ENCODE peak calls at places on chromosome 21, in four cellular contexts. P is aorta, Z is cardiac fibroblast, V is suprapubic skin. U is an unnamed sample.

GRCh38 chr21:46124083-46124925 is 26.4 kb downstream of the COL6A2 start:
- DNase-seq in P (peak), Z (no peak), V (peak), U (peak)

GRCh38 chr21:46153259-46154154 is 1.9 kb downstream of the FTCD start:
- DNase-seq in P (peak), Z (peak), V (peak), U (peak)

GRCh38 chr21:31909153-31909771 is 36.4 kb downstream of the HUNK start:
- DNase-seq in P (no peak), Z (no peak), V (no peak), U (no peak)

GRCh38 chr21:38349111-38349746 is 92.4 kb downstream of the KCNJ15 start:
- DNase-seq in P (no peak), Z (peak), V (peak), U (peak)

GRCh38 chr21:35203093-35204021 is 154.3 kb upstream of the RUNX1 start:
- DNase-seq in P (no peak), Z (peak), V (no peak), U (no peak)

GRCh38 chr21:32070693-32071330 is 198.0 kb downstream of the HUNK start:
- DNase-seq in P (no peak), Z (no peak), V (no peak), U (no peak)

GRCh38 chr21:35363458-35363857 is 314.4 kb upstream of the RUNX1 start:
- DNase-seq in P (no peak), Z (no peak), V (no peak), U (no peak)

GRCh38 chr21:39676054-39676771 is 63.5 kb downstream of the B3GALT5 start:
- DNase-seq in P (no peak), Z (no peak), V (no peak), U (no peak)

GRCh38 chr21:26405071-26405470 is 168.0 kb downstream of the CYYR1 start:
- DNase-seq in P (no peak), Z (peak), V (no peak), U (no peak)

GRCh38 chr21:39675595-39675994 is 62.9 kb downstream of the B3GALT5 start:
- DNase-seq in P (no peak), Z (no peak), V (no peak), U (no peak)

GRCh38 chr21:46189959-46190490 is 5.8 kb upstream of the SPATC1L start:
- DNase-seq in P (peak), Z (no peak), V (peak), U (peak)

GRCh38 chr21:38475519-38475918 is 22.8 kb downstream of the ERG start:
- DNase-seq in P (no peak), Z (no peak), V (no peak), U (no peak)

GRCh38 chr21:20997633-20998455 is at the start of gene NCAM2:
- DNase-seq in P (peak), Z (peak), V (no peak), U (peak)

GRCh38 chr21:38351176-38351959 is 94.6 kb downstream of the KCNJ15 start:
- DNase-seq in P (no peak), Z (no peak), V (peak), U (no peak)

GRCh38 chr21:46297311-46298082 is 11.4 kb downstream of the YBEY start:
- DNase-seq in P (no peak), Z (no peak), V (no peak), U (no peak)

GRCh38 chr21:35696644-35697043 is 363.7 kb downstream of the SETD4 start:
- DNase-seq in P (no peak), Z (no peak), V (no peak), U (no peak)

GRCh38 chr21:44873356-44874239 is at the start of gene PTTG1IP:
- DNase-seq in P (peak), Z (peak), V (peak), U (peak)

GRCh38 chr21:44871576-44872265 is 1.8 kb downstream of the PTTG1IP start:
- DNase-seq in P (peak), Z (peak), V (no peak), U (peak)

GRCh38 chr21:44874240-44874496 is 678 bp upstream of the PTTG1IP start:
- DNase-seq in P (no peak), Z (peak), V (no peak), U (no peak)

GRCh38 chr21:44872266-44872567 is 1.3 kb downstream of the PTTG1IP start:
- DNase-seq in P (no peak), Z (no peak), V (no peak), U (no peak)

DNA sequence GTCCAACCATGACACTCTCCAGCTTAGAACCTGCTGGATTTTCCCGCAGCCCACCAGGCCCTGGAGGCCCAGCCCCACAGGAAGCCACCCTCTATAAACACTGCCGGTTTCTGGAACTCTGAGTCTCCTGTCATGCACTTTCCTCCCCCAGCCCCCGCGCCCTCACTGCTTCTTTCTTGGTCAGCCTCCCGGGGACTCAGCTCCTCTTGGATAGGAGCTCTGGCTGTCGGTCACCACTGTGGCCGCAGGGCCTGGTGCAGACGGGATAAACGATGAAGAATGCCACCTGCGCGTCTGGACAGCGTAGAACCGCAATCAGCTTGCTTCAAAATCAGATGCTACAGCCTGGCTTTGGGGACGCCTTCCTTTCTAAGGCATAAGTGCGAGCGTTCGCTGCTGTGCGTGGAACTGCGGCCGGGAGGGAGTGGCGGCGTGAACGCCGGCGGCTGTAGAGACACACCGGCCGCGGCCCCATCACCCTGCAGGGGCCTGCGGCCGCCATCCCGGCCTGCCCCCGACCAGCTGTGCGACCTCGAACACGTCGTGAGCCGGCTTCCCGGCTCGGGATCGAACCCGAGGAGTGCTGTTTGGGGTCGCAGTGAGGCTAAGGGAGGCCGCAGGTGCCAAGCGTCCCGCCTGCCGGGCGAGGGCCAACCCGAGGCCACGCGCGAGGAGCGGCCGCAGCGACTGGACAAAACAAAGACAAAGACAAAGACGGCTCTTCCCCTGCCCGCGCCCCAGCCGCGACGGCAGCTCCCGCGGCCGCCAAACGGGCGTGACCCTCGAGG is 728 bp downstream of the PTTG1IP start:
- DNase-seq in P (peak), Z (peak), V (no peak), U (peak)
- H3K4me3 ChIP-seq in P (peak), Z (peak), V (peak), U (peak)

DNA sequence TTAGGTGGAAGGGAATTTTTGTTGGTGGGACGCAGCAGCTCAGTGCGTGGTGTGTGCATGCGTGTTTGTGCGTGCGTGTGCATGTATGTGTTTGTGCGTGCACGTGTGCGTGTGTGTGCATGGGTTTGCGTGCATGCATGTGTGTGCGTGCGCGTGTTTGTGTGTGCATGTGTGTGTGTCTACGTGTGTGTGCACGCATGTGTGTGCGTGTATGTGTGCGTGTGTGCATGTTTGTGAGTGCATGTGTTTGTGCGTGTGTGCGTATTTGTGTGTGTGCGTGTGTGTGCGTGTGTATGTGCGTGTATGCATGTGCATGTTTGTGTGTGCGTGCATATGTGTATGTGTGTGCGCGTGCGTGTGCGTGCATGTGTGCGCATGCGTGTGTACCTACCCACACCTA is 20.2 kb downstream of the ATP5PO start:
- DNase-seq in P (no peak), Z (no peak), V (no peak), U (no peak)
- H3K4me3 ChIP-seq in P (no peak), Z (no peak), V (no peak), U (peak)

GRCh38 chr21:44957901-44958451 is 18.1 kb downstream of the SLX9 start:
- DNase-seq in P (peak), Z (no peak), V (no peak), U (no peak)

GRCh38 chr21:44960141-44961092 is 20.6 kb downstream of the SLX9 start:
- DNase-seq in P (peak), Z (no peak), V (no peak), U (no peak)

GRCh38 chr21:44958471-44959191 is 18.8 kb downstream of the SLX9 start:
- DNase-seq in P (peak), Z (peak), V (no peak), U (peak)

GRCh38 chr21:44957047-44957831 is 17.4 kb downstream of the SLX9 start:
- DNase-seq in P (peak), Z (no peak), V (no peak), U (no peak)

GRCh38 chr21:44959376-44960091 is 19.7 kb downstream of the SLX9 start:
- DNase-seq in P (peak), Z (no peak), V (no peak), U (no peak)
- H3K4me3 ChIP-seq in P (no peak), Z (no peak), V (peak), U (peak)

GRCh38 chr21:42559326-42559725 is 45.7 kb downstream of the SLC37A1 start:
- DNase-seq in P (peak), Z (no peak), V (peak), U (no peak)

GRCh38 chr21:42557420-42557819 is 43.8 kb downstream of the SLC37A1 start:
- DNase-seq in P (peak), Z (no peak), V (peak), U (no peak)

GRCh38 chr21:42558846-42559245 is 45.2 kb downstream of the SLC37A1 start:
- DNase-seq in P (peak), Z (no peak), V (peak), U (no peak)

GRCh38 chr21:42556960-42557359 is 43.3 kb downstream of the SLC37A1 start:
- DNase-seq in P (peak), Z (no peak), V (no peak), U (no peak)

GRCh38 chr21:42558368-42558767 is 44.7 kb downstream of the SLC37A1 start:
- DNase-seq in P (no peak), Z (no peak), V (no peak), U (no peak)
- H3K4me3 ChIP-seq in P (no peak), Z (no peak), V (no peak), U (no peak)

GRCh38 chr21:14877581-14878228 is 187.1 kb downstream of the NRIP1 start:
- DNase-seq in P (no peak), Z (peak), V (no peak), U (no peak)
- H3K4me3 ChIP-seq in P (no peak), Z (no peak), V (no peak), U (no peak)

GRCh38 chr21:37028579-37028978 is 22.1 kb downstream of the RIPPLY3 start:
- DNase-seq in P (no peak), Z (peak), V (no peak), U (no peak)

GRCh38 chr21:37032877-37033471 is 26.5 kb downstream of the RIPPLY3 start:
- DNase-seq in P (no peak), Z (peak), V (no peak), U (no peak)

GRCh38 chr21:37030864-37031263 is 24.4 kb downstream of the RIPPLY3 start:
- DNase-seq in P (no peak), Z (no peak), V (no peak), U (no peak)

GRCh38 chr21:37036177-37036576 is 29.7 kb downstream of the RIPPLY3 start:
- DNase-seq in P (no peak), Z (peak), V (no peak), U (no peak)

GRCh38 chr21:37032293-37032692 is 25.8 kb downstream of the RIPPLY3 start:
- DNase-seq in P (no peak), Z (no peak), V (no peak), U (no peak)
- H3K4me3 ChIP-seq in P (no peak), Z (no peak), V (no peak), U (no peak)